ENCODE peak calls at places on chromosome 22, in six cellular contexts. One of them, this sample, is unnamed.

GRCh38 chr22:28299760-28300159 is 379.9 kb downstream of the TTC28 start:
- DNase-seq in ovary: peak; percentile 32
- DNase-seq in GM23248: peak; percentile 46
- DNase-seq in lung: no peak
- DNase-seq in upper lobe of left lung: no peak
- DNase-seq in kidney: no peak
- DNase-seq in this sample: no peak

GRCh38 chr22:19823638-19824196 is 31.0 kb downstream of the GNB1L start:
- DNase-seq in ovary: no peak
- DNase-seq in GM23248: no peak
- DNase-seq in lung: no peak
- DNase-seq in upper lobe of left lung: peak; percentile 86
- DNase-seq in kidney: no peak
- DNase-seq in this sample: no peak

GRCh38 chr22:33785283-33785991 is 134.8 kb downstream of the LARGE1 start:
- DNase-seq in ovary: no peak
- DNase-seq in GM23248: peak; percentile 96
- DNase-seq in lung: no peak
- DNase-seq in upper lobe of left lung: no peak
- DNase-seq in kidney: no peak
- DNase-seq in this sample: no peak

GRCh38 chr22:45296628-45297297 is 12.0 kb downstream of the UPK3A start:
- DNase-seq in ovary: no peak
- DNase-seq in GM23248: no peak
- DNase-seq in lung: no peak
- DNase-seq in upper lobe of left lung: no peak
- DNase-seq in kidney: no peak
- DNase-seq in this sample: no peak

GRCh38 chr22:43007519-43008102 is 7.3 kb downstream of the PACSIN2 start:
- DNase-seq in ovary: no peak
- DNase-seq in GM23248: peak; percentile 86
- DNase-seq in lung: peak; percentile 82
- DNase-seq in upper lobe of left lung: no peak
- DNase-seq in kidney: peak; percentile 35
- DNase-seq in this sample: no peak

GRCh38 chr22:41917906-41918791 is 3.3 kb upstream of the SHISA8 start:
- DNase-seq in ovary: no peak
- DNase-seq in GM23248: peak; percentile 37
- DNase-seq in lung: no peak
- DNase-seq in upper lobe of left lung: no peak
- DNase-seq in kidney: no peak
- DNase-seq in this sample: no peak

GRCh38 chr22:45552580-45553332 is 50.1 kb downstream of the FBLN1 start:
- DNase-seq in ovary: peak; percentile 85
- DNase-seq in GM23248: peak; percentile 90
- DNase-seq in lung: peak; percentile 51
- DNase-seq in upper lobe of left lung: peak; percentile 69
- DNase-seq in kidney: peak; percentile 94
- DNase-seq in this sample: no peak

GRCh38 chr22:27489265-27489675 is 312.3 kb downstream of the MN1 start:
- DNase-seq in ovary: no peak
- DNase-seq in GM23248: peak; percentile 81
- DNase-seq in lung: no peak
- DNase-seq in upper lobe of left lung: no peak
- DNase-seq in kidney: no peak
- DNase-seq in this sample: no peak

GRCh38 chr22:17875631-17876030 is 101.4 kb upstream of the BID start:
- DNase-seq in ovary: no peak
- DNase-seq in GM23248: no peak
- DNase-seq in lung: no peak
- DNase-seq in upper lobe of left lung: no peak
- DNase-seq in kidney: no peak
- DNase-seq in this sample: no peak

GRCh38 chr22:45429424-45429823 is 15.9 kb downstream of the RIBC2 start:
- DNase-seq in ovary: peak; percentile 6
- DNase-seq in GM23248: no peak
- DNase-seq in lung: no peak
- DNase-seq in upper lobe of left lung: no peak
- DNase-seq in kidney: peak; percentile 57
- DNase-seq in this sample: no peak

GRCh38 chr22:32754413-32755041 is 47.0 kb upstream of the TIMP3 start:
- DNase-seq in ovary: no peak
- DNase-seq in GM23248: peak; percentile 70
- DNase-seq in lung: no peak
- DNase-seq in upper lobe of left lung: no peak
- DNase-seq in kidney: no peak
- DNase-seq in this sample: no peak

GRCh38 chr22:30270841-30271240 is 4.2 kb upstream of the OSM start:
- DNase-seq in ovary: no peak
- DNase-seq in GM23248: no peak
- DNase-seq in lung: peak; percentile 77
- DNase-seq in upper lobe of left lung: no peak
- DNase-seq in kidney: peak; percentile 85
- DNase-seq in this sample: peak; percentile 49

GRCh38 chr22:27215826-27216320 is 558.5 kb downstream of the MIAT start:
- DNase-seq in ovary: no peak
- DNase-seq in GM23248: peak; percentile 34
- DNase-seq in lung: no peak
- DNase-seq in upper lobe of left lung: no peak
- DNase-seq in kidney: no peak
- DNase-seq in this sample: no peak

GRCh38 chr22:18088825-18089568 is 11.2 kb downstream of the PEX26 start:
- DNase-seq in ovary: no peak
- DNase-seq in GM23248: no peak
- DNase-seq in lung: no peak
- DNase-seq in upper lobe of left lung: no peak
- DNase-seq in kidney: no peak
- DNase-seq in this sample: no peak

GRCh38 chr22:21041937-21042336 is 3.8 kb upstream of the LRRC74B start:
- DNase-seq in ovary: no peak
- DNase-seq in GM23248: peak; percentile 80
- DNase-seq in lung: no peak
- DNase-seq in upper lobe of left lung: no peak
- DNase-seq in kidney: no peak
- DNase-seq in this sample: no peak

GRCh38 chr22:16774911-16775529 is 50.2 kb downstream of the XKR3 start:
- DNase-seq in ovary: no peak
- DNase-seq in GM23248: peak; percentile 4
- DNase-seq in lung: no peak
- DNase-seq in upper lobe of left lung: no peak
- DNase-seq in kidney: no peak
- DNase-seq in this sample: no peak

GRCh38 chr22:46351131-46351735 is 15.7 kb downstream of the TRMU start:
- DNase-seq in ovary: no peak
- DNase-seq in GM23248: no peak
- DNase-seq in lung: no peak
- DNase-seq in upper lobe of left lung: peak; percentile 46
- DNase-seq in kidney: peak; percentile 68
- DNase-seq in this sample: no peak

GRCh38 chr22:46408568-46409506 is 73.3 kb downstream of the TRMU start:
- DNase-seq in ovary: no peak
- DNase-seq in GM23248: no peak
- DNase-seq in lung: no peak
- DNase-seq in upper lobe of left lung: peak; percentile 67
- DNase-seq in kidney: peak; percentile 72
- DNase-seq in this sample: no peak

GRCh38 chr22:33873186-33873585 is 47.1 kb downstream of the LARGE1 start:
- DNase-seq in ovary: peak; percentile 22
- DNase-seq in GM23248: peak; percentile 57
- DNase-seq in lung: no peak
- DNase-seq in upper lobe of left lung: no peak
- DNase-seq in kidney: no peak
- DNase-seq in this sample: no peak

GRCh38 chr22:22195265-22196017 is 49.1 kb upstream of the VPREB1 start:
- DNase-seq in ovary: no peak
- DNase-seq in GM23248: peak; percentile 59
- DNase-seq in lung: peak; percentile 72
- DNase-seq in upper lobe of left lung: no peak
- DNase-seq in kidney: no peak
- DNase-seq in this sample: no peak

GRCh38 chr22:29470159-29470855 is 9.7 kb upstream of the NEFH start:
- DNase-seq in ovary: no peak
- DNase-seq in GM23248: peak; percentile 77
- DNase-seq in lung: peak; percentile 76
- DNase-seq in upper lobe of left lung: peak; percentile 95
- DNase-seq in kidney: peak; percentile 80
- DNase-seq in this sample: no peak

GRCh38 chr22:35630387-35630793 is 13.3 kb upstream of the MB start:
- DNase-seq in ovary: no peak
- DNase-seq in GM23248: peak; percentile 78
- DNase-seq in lung: no peak
- DNase-seq in upper lobe of left lung: no peak
- DNase-seq in kidney: peak; percentile 72
- DNase-seq in this sample: no peak

GRCh38 chr22:35631597-35631996 is 14.5 kb upstream of the MB start:
- DNase-seq in ovary: no peak
- DNase-seq in GM23248: peak; percentile 48
- DNase-seq in lung: no peak
- DNase-seq in upper lobe of left lung: no peak
- DNase-seq in kidney: peak; percentile 58
- DNase-seq in this sample: no peak

GRCh38 chr22:35630891-35631290 is 13.8 kb upstream of the MB start:
- DNase-seq in ovary: no peak
- DNase-seq in GM23248: no peak
- DNase-seq in lung: no peak
- DNase-seq in upper lobe of left lung: no peak
- DNase-seq in kidney: peak; percentile 39
- DNase-seq in this sample: no peak

GRCh38 chr22:35628732-35629131 is 11.6 kb upstream of the MB start:
- DNase-seq in ovary: no peak
- DNase-seq in GM23248: no peak
- DNase-seq in lung: no peak
- DNase-seq in upper lobe of left lung: no peak
- DNase-seq in kidney: no peak
- DNase-seq in this sample: no peak

DNA sequence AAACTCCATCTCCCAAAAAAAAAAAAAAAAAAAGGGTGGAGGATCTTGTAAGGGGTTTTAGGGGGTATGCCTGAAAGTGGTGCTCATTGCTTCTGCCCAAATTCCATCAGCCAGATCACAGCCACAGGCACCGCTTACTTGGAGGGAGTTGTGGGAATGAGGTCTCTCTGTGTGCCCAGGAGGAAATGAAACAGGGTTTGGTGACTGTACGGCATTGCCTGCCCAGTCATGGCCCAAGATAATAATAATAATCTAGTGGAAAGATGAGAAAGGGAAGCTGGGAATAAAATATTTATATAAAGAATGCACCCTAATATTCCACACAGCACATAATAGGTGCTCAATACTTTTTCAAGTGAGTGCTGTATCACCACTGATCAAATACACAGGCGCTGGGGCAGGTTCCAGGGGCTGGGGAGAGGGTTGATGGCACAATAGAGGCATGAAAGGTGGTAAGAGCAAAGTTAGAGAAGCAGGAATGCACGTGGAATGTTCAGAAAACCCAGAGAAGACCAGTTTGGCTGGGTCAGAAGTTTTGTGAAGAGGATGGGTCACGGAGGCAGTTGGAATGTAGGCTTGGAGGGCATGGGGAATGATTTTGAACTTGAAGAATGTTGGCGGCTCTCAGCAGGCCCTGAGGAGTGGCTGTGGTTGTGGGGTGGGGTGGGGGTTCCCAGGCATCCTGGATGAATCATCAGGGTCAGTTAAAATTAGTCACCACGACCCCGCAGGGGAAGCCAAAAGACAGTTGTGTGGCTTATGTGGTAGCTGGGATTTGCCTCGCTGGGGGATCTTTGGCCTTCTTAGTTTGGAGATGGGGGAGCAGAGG is 12.5 kb upstream of the MB start:
- DNase-seq in ovary: peak; percentile 90
- DNase-seq in GM23248: peak; percentile 98
- DNase-seq in lung: peak; percentile 84
- DNase-seq in upper lobe of left lung: no peak
- DNase-seq in kidney: peak; percentile 94
- DNase-seq in this sample: no peak
- H3K27ac ChIP-seq in ovary: peak overlapping the region; percentile 41
- H3K27ac ChIP-seq in GM23248: peak overlapping the region; percentile 98
- H3K27ac ChIP-seq in lung: peak overlapping the region; percentile 45
- H3K27ac ChIP-seq in upper lobe of left lung: peak overlapping the region; percentile 87
- H3K27ac ChIP-seq in kidney: peak overlapping the region; percentile 7
- H3K27ac ChIP-seq in this sample: no peak overlapping the region

GRCh38 chr22:23196165-23196564 is 15.9 kb downstream of the BCR start:
- DNase-seq in ovary: no peak
- DNase-seq in GM23248: no peak
- DNase-seq in lung: no peak
- DNase-seq in upper lobe of left lung: no peak
- DNase-seq in kidney: peak; percentile 35
- DNase-seq in this sample: no peak

GRCh38 chr22:23193882-23194281 is 13.6 kb downstream of the BCR start:
- DNase-seq in ovary: no peak
- DNase-seq in GM23248: peak; percentile 85
- DNase-seq in lung: no peak
- DNase-seq in upper lobe of left lung: no peak
- DNase-seq in kidney: peak; percentile 57
- DNase-seq in this sample: no peak

GRCh38 chr22:23200896-23201295 is 20.6 kb downstream of the BCR start:
- DNase-seq in ovary: no peak
- DNase-seq in GM23248: no peak
- DNase-seq in lung: no peak
- DNase-seq in upper lobe of left lung: no peak
- DNase-seq in kidney: peak; percentile 35
- DNase-seq in this sample: no peak

GRCh38 chr22:23199159-23199558 is 18.9 kb downstream of the BCR start:
- DNase-seq in ovary: no peak
- DNase-seq in GM23248: no peak
- DNase-seq in lung: no peak
- DNase-seq in upper lobe of left lung: no peak
- DNase-seq in kidney: peak; percentile 26
- DNase-seq in this sample: no peak

DNA sequence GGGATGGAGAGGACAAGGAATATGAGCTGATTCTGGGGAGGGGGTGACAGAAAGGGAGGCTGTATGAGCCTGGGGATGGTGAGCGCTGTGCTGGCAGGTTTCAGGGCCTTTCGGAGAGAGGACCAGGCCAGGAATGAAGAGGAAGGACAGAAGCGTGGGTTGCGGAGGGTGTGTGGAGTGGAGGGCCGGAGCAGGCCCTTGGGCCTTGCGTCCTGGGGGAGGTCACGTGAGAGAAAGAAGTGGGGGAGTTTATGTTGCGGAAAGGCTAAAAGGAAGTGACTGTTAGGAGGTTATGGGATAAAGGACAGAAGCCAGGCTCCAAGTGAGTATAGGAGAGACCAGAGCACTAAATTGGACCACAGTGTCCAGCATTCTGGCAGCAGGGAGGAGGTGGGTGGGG is 17.5 kb downstream of the BCR start:
- DNase-seq in ovary: peak; percentile 46
- DNase-seq in GM23248: no peak
- DNase-seq in lung: no peak
- DNase-seq in upper lobe of left lung: no peak
- DNase-seq in kidney: peak; percentile 34
- DNase-seq in this sample: no peak
- H3K27ac ChIP-seq in ovary: no peak overlapping the region
- H3K27ac ChIP-seq in GM23248: no peak overlapping the region
- H3K27ac ChIP-seq in lung: no peak overlapping the region
- H3K27ac ChIP-seq in upper lobe of left lung: peak overlapping the region; percentile 49
- H3K27ac ChIP-seq in kidney: no peak overlapping the region
- H3K27ac ChIP-seq in this sample: no peak overlapping the region

GRCh38 chr22:48827904-48828555 is 999.6 kb downstream of the BRD1 start:
- DNase-seq in ovary: no peak
- DNase-seq in GM23248: no peak
- DNase-seq in lung: no peak
- DNase-seq in upper lobe of left lung: no peak
- DNase-seq in kidney: peak; percentile 88
- DNase-seq in this sample: no peak
- H3K27ac ChIP-seq in ovary: no peak overlapping the region
- H3K27ac ChIP-seq in GM23248: no peak overlapping the region
- H3K27ac ChIP-seq in lung: no peak overlapping the region
- H3K27ac ChIP-seq in upper lobe of left lung: no peak overlapping the region
- H3K27ac ChIP-seq in kidney: no peak overlapping the region
- H3K27ac ChIP-seq in this sample: no peak overlapping the region

GRCh38 chr22:24444729-24445466 is 17.5 kb downstream of the ADORA2A start:
- DNase-seq in ovary: no peak
- DNase-seq in GM23248: no peak
- DNase-seq in lung: no peak
- DNase-seq in upper lobe of left lung: no peak
- DNase-seq in kidney: peak; percentile 63
- DNase-seq in this sample: no peak
- H3K27ac ChIP-seq in ovary: no peak overlapping the region
- H3K27ac ChIP-seq in GM23248: no peak overlapping the region
- H3K27ac ChIP-seq in lung: no peak overlapping the region
- H3K27ac ChIP-seq in upper lobe of left lung: no peak overlapping the region
- H3K27ac ChIP-seq in kidney: no peak overlapping the region
- H3K27ac ChIP-seq in this sample: no peak overlapping the region

This sample was measured in caudate nucleus.